ENCODE peak calls at places on chromosomes 13 and 19, in six cellular contexts. F is effector CD4-positive, alpha-beta T cell; E is iris pigment epithelial cell; T is activated CD4-positive, alpha-beta T cell treated with anti-CD3 and anti-CD28 coated beads, Interleukin-2, amount 10 ng/mL, durations not matched to agents 7 days and 5 days; X is astrocyte of the cerebellum; N is fibroblast of gingiva. M is an unnamed sample.

GRCh38 chr13:46831588-46832194 is 34.7 kb upstream of the ESD start:
- DNase-seq in F (peak), T (peak), E (peak), N (peak), X (peak), M (no peak)

GRCh38 chr19:38845374-38846024 is 4.3 kb downstream of the HNRNPL start:
- DNase-seq in E (no peak), N (no peak), F (no peak), X (no peak), T (no peak), M (no peak)

GRCh38 chr19:33064778-33065550 is at the start of gene RHPN2:
- DNase-seq in N (peak), T (peak), E (peak), F (peak), X (no peak), M (no peak)

GRCh38 chr13:101150998-101151397 is 265.3 kb downstream of the NALCN start:
- DNase-seq in E (peak), F (no peak), T (no peak), N (peak), X (no peak), M (no peak)

GRCh38 chr19:30226464-30227070 is 145.6 kb upstream of the ZNF536 start:
- DNase-seq in N (no peak), T (no peak), E (no peak), F (no peak), X (no peak), M (no peak)

GRCh38 chr19:12872941-12873890 is 8.0 kb downstream of the DNASE2 start:
- DNase-seq in T (peak), X (no peak), N (no peak), E (peak), F (peak), M (peak)

GRCh38 chr13:105165449-105166125 is 1369.9 kb downstream of the EFNB2 start:
- DNase-seq in X (no peak), N (no peak), F (no peak), T (no peak), E (peak), M (no peak)

GRCh38 chr13:20446405-20446804 is 79.3 kb downstream of the CRYL1 start:
- DNase-seq in T (no peak), E (no peak), X (no peak), F (no peak), N (no peak), M (no peak)

GRCh38 chr13:80952158-80952557 is 611.2 kb upstream of the SPRY2 start:
- DNase-seq in N (no peak), X (no peak), E (no peak), T (no peak), F (no peak), M (no peak)

GRCh38 chr13:90420683-90421082 is 926.8 kb upstream of the MIR17HG start:
- DNase-seq in X (no peak), F (no peak), T (no peak), E (peak), N (no peak), M (no peak)

GRCh38 chr19:17684256-17684655 is 3.9 kb downstream of the UNC13A start:
- DNase-seq in T (no peak), N (no peak), F (no peak), X (no peak), E (no peak), M (no peak)

GRCh38 chr13:28220166-28220565 is 81.8 kb downstream of the PAN3 start:
- DNase-seq in X (no peak), T (no peak), F (no peak), N (peak), E (peak), M (no peak)

GRCh38 chr13:27194895-27195764 is 23.5 kb upstream of the USP12 start:
- DNase-seq in T (no peak), N (peak), F (no peak), X (peak), E (peak), M (no peak)

GRCh38 chr19:1418951-1419735 is 11.8 kb downstream of the DAZAP1 start:
- DNase-seq in N (no peak), E (no peak), F (no peak), X (no peak), T (no peak), M (no peak)

GRCh38 chr13:44768233-44768632 is 192.1 kb upstream of the TSC22D1 start:
- DNase-seq in F (no peak), N (no peak), T (peak), X (no peak), E (no peak), M (peak)